ENCODE peak calls at places on chromosomes 4 and X, in five cellular contexts. O is amniotic stem cell; R is tibial artery; W is stimulated activated CD8-positive, alpha-beta memory T cell treated with anti-CD3 and anti-CD28 coated beads, Interleukin-7, amount 100 ng/mL, for 4 hours; K is head of caudate nucleus. P is an unnamed sample.

GRCh38 chr4:69731826-69732225 is 28.6 kb downstream of the SULT1B1 start:
- DNase-seq in O (no peak), R (no peak), W (no peak), K (no peak), P (no peak)

GRCh38 chr4:47913328-47913727 is 1.1 kb downstream of the NFXL1 start:
- DNase-seq in O (no peak), R (no peak), W (no peak), K (no peak), P (peak; percentile 60)

GRCh38 chr4:133102612-133103409 is 46.3 kb upstream of the PCDH10 start:
- DNase-seq in O (no peak), R (no peak), W (no peak), K (no peak), P (no peak)

GRCh38 chr4:185221912-185222311 is 12.5 kb downstream of the SNX25 start:
- DNase-seq in O (no peak), R (no peak), W (no peak), K (no peak), P (no peak)

GRCh38 chr4:1246901-1247810 is 1.8 kb downstream of the CTBP1 start:
- DNase-seq in O (no peak), R (peak; percentile 62), W (no peak), K (peak; percentile 37), P (peak; percentile 65)

GRCh38 chr4:56531823-56532222 is 26.2 kb downstream of the ARL9 start:
- DNase-seq in O (no peak), R (no peak), W (no peak), K (no peak), P (peak; percentile 18)

GRCh38 chr4:152104286-152104685 is 343.5 kb upstream of the GATB start:
- DNase-seq in O (no peak), R (no peak), W (no peak), K (no peak), P (no peak)

GRCh38 chrX:97065066-97065465 is 181.4 kb downstream of the RPA4 start:
- DNase-seq in O (no peak), R (no peak), W (no peak), K (no peak), P (no peak)

GRCh38 chr4:56215138-56215793 is 172.0 kb downstream of the AASDH start:
- DNase-seq in O (no peak), R (no peak), W (no peak), K (no peak), P (no peak)

GRCh38 chr4:85084371-85085170 is 118.1 kb upstream of the WDFY3 start:
- DNase-seq in O (peak; percentile 65), R (no peak), W (no peak), K (peak; percentile 32), P (peak; percentile 74)

GRCh38 chr4:39658756-39659155 is 20.1 kb upstream of the SMIM14 start:
- DNase-seq in O (no peak), R (no peak), W (no peak), K (no peak), P (peak; percentile 42)

GRCh38 chr4:78542373-78542772 is 9.2 kb upstream of the ANXA3 start:
- DNase-seq in O (no peak), R (no peak), W (no peak), K (no peak), P (peak; percentile 85)

GRCh38 chr4:81512945-81513584 is 41.4 kb upstream of the RASGEF1B start:
- DNase-seq in O (no peak), R (no peak), W (no peak), K (no peak), P (no peak)

GRCh38 chr4:87910795-87911194 is 64.7 kb upstream of the SPP1 start:
- DNase-seq in O (no peak), R (no peak), W (no peak), K (no peak), P (no peak)

GRCh38 chrX:2715066-2715600 is 24.0 kb downstream of the CD99 start:
- DNase-seq in O (no peak), R (no peak), W (no peak), K (no peak), P (no peak)

GRCh38 chrX:47581731-47582647 is at the start of gene TIMP1:
- DNase-seq in O (peak; percentile 80), R (peak; percentile 96), W (peak; percentile 80), K (peak; percentile 68), P (peak; percentile 95)

GRCh38 chrX:24148535-24149345 is 789 bp upstream of the ZFX start:
- DNase-seq in O (peak; percentile 20), R (no peak), W (no peak), K (no peak), P (peak; percentile 72)

P was measured in GM23248.